ENCODE peak calls at places on chromosome 10, in seven cellular contexts. R is activated CD8-positive, alpha-beta memory T cell treated with anti-CD3 and anti-CD28 coated beads, Interleukin-2, amount 50 U/mL, for 4 hours; W is HuH-7.5; G is NCI-H1092; U is Daoy; Y is NCI-H1417 treated with DMSO at 0.1 percent for 48 hours; V is RPMI8226. T is an unnamed sample.

GRCh38 chr10:84308481-84309304 is 19.7 kb upstream of the CCSER2 start:
- DNase-seq in V (peak; percentile 59), G (no peak), R (peak; percentile 20), W (no peak), Y (no peak), U (peak; percentile 74), T (no peak)

GRCh38 chr10:93319096-93319495 is 163.0 kb downstream of the MYOF start:
- DNase-seq in W (no peak), V (no peak), R (no peak), G (no peak), Y (no peak), U (no peak), T (no peak)

GRCh38 chr10:131355116-131355515 is 43.6 kb upstream of the TCERG1L start:
- DNase-seq in Y (no peak), R (no peak), U (no peak), W (no peak), V (no peak), G (no peak), T (no peak)

GRCh38 chr10:101646369-101646768 is 48.6 kb downstream of the FBXW4 start:
- DNase-seq in W (no peak), V (no peak), R (no peak), Y (no peak), U (no peak), G (no peak), T (no peak)

GRCh38 chr10:47370015-47370767 is 13.9 kb downstream of the ZNF488 start:
- DNase-seq in V (no peak), Y (no peak), W (no peak), G (no peak), R (no peak), U (no peak), T (no peak)

GRCh38 chr10:78831001-78831400 is 237.8 kb upstream of the ZMIZ1 start:
- DNase-seq in R (no peak), W (no peak), U (no peak), V (no peak), G (no peak), Y (no peak), T (no peak)

GRCh38 chr10:102775973-102776669 is 32.4 kb downstream of the WBP1L start:
- DNase-seq in U (peak; percentile 72), Y (no peak), R (no peak), V (no peak), G (no peak), W (no peak), T (no peak)

GRCh38 chr10:85319826-85320225 is 991.4 kb downstream of the CCSER2 start:
- DNase-seq in G (no peak), U (no peak), W (no peak), R (no peak), V (no peak), Y (no peak), T (no peak)

T was measured in Karpas-422.